ENCODE peak calls at places on chromosome 9, in eight cellular contexts. E is cardiac fibroblast, N is ovary, C is natural killer cell, X is A549, K is endodermal cell, F is HCT116, T is AG10803. S is an unnamed sample.

GRCh38 chr9:115263731-115264130 is 145.8 kb upstream of the TNC start:
- DNase-seq in E (peak; percentile 60), N (no peak), C (no peak), X (no peak), K (no peak), F (no peak), T (peak; percentile 94), S (no peak)

GRCh38 chr9:130631331-130632080 is 32.9 kb upstream of the PRDM12 start:
- DNase-seq in E (no peak), N (no peak), C (no peak), X (no peak), K (no peak), F (no peak), T (no peak), S (no peak)

GRCh38 chr9:132677976-132678375 is 7.7 kb downstream of the GTF3C4 start:
- DNase-seq in E (no peak), N (no peak), C (no peak), X (no peak), K (no peak), F (no peak), T (no peak), S (no peak)

GRCh38 chr9:91421987-91422765 is 1.5 kb downstream of the NFIL3 start:
- DNase-seq in E (peak; percentile 55), N (no peak), C (no peak), X (no peak), K (peak; percentile 56), F (no peak), T (peak; percentile 62), S (no peak)

GRCh38 chr9:14057347-14058077 is 256.4 kb downstream of the NFIB start:
- DNase-seq in E (peak; percentile 35), N (no peak), C (no peak), X (no peak), K (no peak), F (no peak), T (no peak), S (no peak)

GRCh38 chr9:976258-976804 is at the start of gene DMRT3:
- DNase-seq in E (no peak), N (no peak), C (no peak), X (no peak), K (peak; percentile 89), F (no peak), T (no peak), S (peak; percentile 36)

GRCh38 chr9:70080481-70081119 is 37.0 kb downstream of the MAMDC2 start:
- DNase-seq in E (peak; percentile 81), N (no peak), C (no peak), X (peak; percentile 19), K (no peak), F (no peak), T (peak; percentile 64), S (no peak)

GRCh38 chr9:89614319-89614892 is 9.6 kb downstream of the GADD45G start:
- DNase-seq in E (no peak), N (no peak), C (no peak), X (no peak), K (no peak), F (no peak), T (no peak), S (no peak)

GRCh38 chr9:133877327-133877726 is 114.8 kb downstream of the VAV2 start:
- DNase-seq in E (no peak), N (no peak), C (no peak), X (no peak), K (no peak), F (no peak), T (no peak), S (no peak)

GRCh38 chr9:133876836-133877235 is 115.3 kb downstream of the VAV2 start:
- DNase-seq in E (no peak), N (no peak), C (no peak), X (no peak), K (no peak), F (no peak), T (no peak), S (no peak)

GRCh38 chr9:133874659-133875058 is 117.5 kb downstream of the VAV2 start:
- DNase-seq in E (no peak), N (no peak), C (no peak), X (no peak), K (no peak), F (no peak), T (no peak), S (no peak)

GRCh38 chr9:133875131-133875530 is 117.0 kb downstream of the VAV2 start:
- DNase-seq in E (no peak), N (no peak), C (no peak), X (no peak), K (no peak), F (no peak), T (no peak), S (no peak)

DNA sequence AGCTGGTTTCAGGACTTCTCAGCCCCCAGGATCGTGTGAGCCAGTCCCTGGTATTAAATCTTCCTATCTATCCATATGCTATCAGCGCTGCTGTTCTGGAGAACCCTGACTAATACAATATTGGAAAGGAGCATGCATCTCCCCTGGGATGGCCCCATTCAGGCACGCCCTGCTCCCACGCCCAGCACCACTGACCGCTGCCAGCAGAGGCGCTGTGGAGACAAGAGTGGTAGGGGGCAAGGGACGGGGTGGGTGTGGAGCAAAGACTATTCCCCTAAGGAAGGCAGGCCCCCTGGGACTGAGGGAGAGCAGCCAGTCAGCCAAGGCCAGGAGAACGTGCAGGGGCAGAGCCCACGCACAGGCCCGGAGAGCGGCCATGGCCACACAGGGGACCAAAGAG is 116.0 kb downstream of the VAV2 start:
- DNase-seq in E (no peak), N (no peak), C (no peak), X (no peak), K (peak; percentile 95), F (no peak), T (no peak), S (peak; percentile 67)
- TF ChIP-seq CTCF in E (peak; percentile 47), N (no peak), C (no peak), X (peak; percentile 11), K (peak; percentile 77), F (peak; percentile 71), T (peak; percentile 18), S (peak; percentile 61)

DNA sequence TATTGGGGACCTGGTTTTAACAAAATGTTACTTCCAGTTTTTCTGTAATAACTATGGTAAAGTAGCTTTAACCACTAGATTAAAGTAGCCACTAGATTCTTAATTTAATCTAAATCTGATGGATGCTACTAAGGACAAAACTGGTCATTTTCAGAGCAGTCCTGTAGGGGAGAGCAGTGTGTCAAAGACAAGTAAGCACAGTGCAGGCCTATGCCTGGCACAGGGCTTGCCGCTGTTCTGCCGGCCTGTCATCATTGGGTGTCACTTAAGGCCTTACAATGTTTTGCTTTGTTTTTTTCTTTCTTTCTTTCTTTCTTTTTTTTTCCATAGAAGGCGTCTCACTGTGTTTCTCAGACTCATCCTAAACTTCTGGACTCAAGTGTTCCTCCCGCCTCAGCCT is 53.0 kb upstream of the NXNL2 start:
- DNase-seq in E (no peak), N (no peak), C (no peak), X (peak; percentile 19), K (no peak), F (no peak), T (no peak), S (no peak)
- TF ChIP-seq CTCF in E (no peak), N (no peak), C (no peak), X (no peak), K (peak; percentile 49), F (no peak), T (no peak), S (no peak)

GRCh38 chr9:136899196-136899595 is 12.9 kb downstream of the TRAF2 start:
- DNase-seq in E (no peak), N (no peak), C (no peak), X (peak; percentile 74), K (no peak), F (no peak), T (no peak), S (no peak)
- TF ChIP-seq CTCF in E (no peak), N (no peak), C (no peak), X (no peak), K (no peak), F (no peak), T (no peak), S (no peak)

DNA sequence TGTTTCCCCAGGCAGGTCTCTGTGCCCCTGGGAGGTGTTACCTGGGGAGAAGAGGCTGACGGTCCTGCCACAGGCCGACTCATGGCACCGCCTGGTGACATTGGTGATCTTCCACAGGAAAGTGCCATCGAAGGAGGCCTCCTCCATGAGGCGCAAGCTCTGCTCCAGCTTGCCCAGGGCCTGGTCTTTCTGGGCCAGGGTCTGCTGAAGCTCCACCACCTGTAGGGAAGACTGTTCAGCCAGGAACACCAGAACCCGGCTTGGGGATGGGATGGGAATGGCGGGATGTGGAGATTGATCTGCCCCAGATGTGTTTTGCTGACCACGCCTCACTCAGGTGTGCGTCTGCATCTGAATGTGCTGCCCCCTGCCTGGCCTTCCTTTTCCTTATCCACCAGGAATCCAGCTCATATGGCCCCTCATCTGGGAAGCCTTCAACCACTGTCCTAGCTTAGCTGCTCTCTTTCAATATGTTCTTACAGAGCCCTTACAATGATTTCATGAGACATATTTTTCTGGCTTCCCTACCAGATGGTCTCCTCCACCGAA is 15.2 kb downstream of the TRAF1 start:
- DNase-seq in E (no peak), N (no peak), C (no peak), X (no peak), K (no peak), F (no peak), T (no peak), S (no peak)
- TF ChIP-seq CTCF in E (no peak), N (no peak), C (no peak), X (no peak), K (peak; percentile 32), F (no peak), T (no peak), S (no peak)

GRCh38 chr9:17833846-17834245 is 255.0 kb downstream of the SH3GL2 start:
- DNase-seq in E (no peak), N (no peak), C (no peak), X (no peak), K (no peak), F (no peak), T (no peak), S (no peak)

GRCh38 chr9:17843236-17843635 is 264.4 kb downstream of the SH3GL2 start:
- DNase-seq in E (no peak), N (no peak), C (no peak), X (no peak), K (no peak), F (no peak), T (no peak), S (no peak)

GRCh38 chr9:17839744-17840143 is 260.9 kb downstream of the SH3GL2 start:
- DNase-seq in E (no peak), N (no peak), C (no peak), X (no peak), K (no peak), F (no peak), T (no peak), S (no peak)

GRCh38 chr9:17832812-17833211 is 253.9 kb downstream of the SH3GL2 start:
- DNase-seq in E (peak; percentile 38), N (no peak), C (no peak), X (no peak), K (no peak), F (no peak), T (no peak), S (no peak)

GRCh38 chr9:17837931-17838330 is 259.1 kb downstream of the SH3GL2 start:
- DNase-seq in E (no peak), N (no peak), C (no peak), X (peak; percentile 19), K (no peak), F (no peak), T (no peak), S (no peak)
- TF ChIP-seq CTCF in E (no peak), N (no peak), C (no peak), X (no peak), K (peak; percentile 65), F (no peak), T (peak; percentile 21), S (no peak)

GRCh38 chr9:107108367-107108766 is 174.7 kb upstream of the RAD23B start:
- DNase-seq in E (no peak), N (no peak), C (no peak), X (no peak), K (no peak), F (no peak), T (no peak), S (no peak)
- TF ChIP-seq CTCF in E (no peak), N (no peak), C (no peak), X (no peak), K (no peak), F (no peak), T (no peak), S (no peak)

S was measured in endothelial cell.